ENCODE peak calls at places on chromosome 11, in six cellular contexts. U is GM12878, R is A549, O is endothelial cell of umbilical vein, N is HepG2, L is K562. W is an unnamed sample.

GRCh38 chr11:72328366-72329224 is 84.6 kb upstream of the PHOX2A start:
- DNase-seq in U (no peak), O (peak; percentile 64), L (no peak), R (no peak), N (no peak), W (no peak)

GRCh38 chr11:35629914-35630313 is 11.7 kb downstream of the FJX1 start:
- DNase-seq in O (peak; percentile 93), R (peak; percentile 59), L (no peak), U (no peak), N (peak; percentile 37), W (no peak)

GRCh38 chr11:68353669-68354068 is 41.3 kb downstream of the LRP5 start:
- DNase-seq in N (no peak), U (no peak), L (no peak), O (no peak), R (peak; percentile 25), W (no peak)

GRCh38 chr11:109424893-109425292 is 2.9 kb downstream of the C11orf87 start:
- DNase-seq in U (no peak), L (peak; percentile 17), O (no peak), R (no peak), N (peak; percentile 4), W (peak; percentile 43)

GRCh38 chr11:116162086-116162485 is 610.7 kb downstream of the BUD13 start:
- DNase-seq in N (no peak), O (no peak), R (no peak), L (no peak), U (no peak), W (no peak)

GRCh38 chr11:14443642-14444041 is 56.0 kb downstream of the COPB1 start:
- DNase-seq in R (no peak), N (peak; percentile 46), L (no peak), U (no peak), O (no peak), W (no peak)

GRCh38 chr11:86678823-86679222 is 6.4 kb upstream of the ME3 start:
- DNase-seq in O (no peak), L (no peak), U (no peak), N (no peak), R (no peak), W (no peak)

GRCh38 chr11:22666700-22667439 is 459 bp downstream of the GAS2 start:
- DNase-seq in O (peak; percentile 2), N (peak; percentile 53), L (no peak), U (no peak), R (no peak), W (no peak)

GRCh38 chr11:65181569-65182257 is at the start of gene CAPN1:
- DNase-seq in U (peak; percentile 49), O (peak; percentile 71), L (peak; percentile 96), R (peak; percentile 79), N (peak; percentile 74), W (peak; percentile 97)

GRCh38 chr11:19345519-19345847 is 104.7 kb upstream of the E2F8 start:
- DNase-seq in N (no peak), O (no peak), U (no peak), L (no peak), R (no peak), W (peak; percentile 12)

DNA sequence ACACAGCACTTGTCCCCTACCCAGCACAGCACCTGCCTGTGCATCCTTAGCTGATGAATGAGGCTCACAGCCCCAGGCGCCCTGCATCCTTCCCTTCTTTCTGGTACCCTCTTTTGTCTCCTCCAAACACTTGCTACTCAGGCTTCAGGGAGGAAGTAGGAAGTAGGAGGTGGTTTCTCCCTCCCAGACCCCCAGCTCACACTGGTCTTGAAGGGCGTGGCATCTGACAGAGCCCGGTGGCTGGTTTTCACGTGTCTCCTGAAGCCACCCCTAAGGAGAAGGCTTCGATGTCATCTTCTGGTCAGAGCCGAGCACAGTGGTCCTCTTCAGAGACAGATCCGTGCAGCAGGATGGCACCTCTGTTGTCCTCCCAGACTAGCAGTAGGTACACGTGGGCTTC is 109.8 kb downstream of the PTPRJ start:
- DNase-seq in U (no peak), L (no peak), N (no peak), O (no peak), R (no peak), W (no peak)
- TF ChIP-seq MYC in U (no peak), L (no peak), N (no peak), O (no peak), R (no peak), W (no peak)

GRCh38 chr11:83599066-83599465 is 312.9 kb upstream of the CCDC90B start:
- DNase-seq in L (no peak), N (peak; percentile 1), O (no peak), U (no peak), R (no peak), W (no peak)
- TF ChIP-seq MYC in L (no peak), N (no peak), O (no peak), U (no peak), R (no peak), W (no peak)

GRCh38 chr11:17783878-17784277 is 49.3 kb downstream of the KCNC1 start:
- DNase-seq in O (no peak), R (no peak), L (no peak), U (no peak), N (no peak), W (no peak)
- TF ChIP-seq MYC in O (no peak), R (no peak), L (no peak), U (no peak), N (no peak), W (no peak)

DNA sequence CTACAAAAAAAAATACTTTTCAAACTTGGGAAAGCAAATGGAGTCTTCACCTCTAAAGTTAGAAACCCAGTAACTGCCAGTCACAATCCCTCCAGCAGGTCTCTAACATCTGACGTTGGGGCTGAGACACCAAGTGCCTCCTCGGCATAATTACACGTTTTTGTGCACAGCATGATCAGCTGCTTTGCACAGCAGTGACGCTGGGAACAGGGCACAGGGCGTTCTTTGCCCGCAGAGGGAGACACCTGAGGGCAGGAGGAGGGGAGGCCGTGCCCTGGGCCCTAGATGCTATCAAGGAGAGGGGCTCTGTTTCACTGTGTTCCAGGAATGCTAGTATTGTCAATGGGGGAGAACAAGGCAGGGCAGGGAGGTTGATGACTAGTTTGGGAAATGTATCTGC is 120.1 kb downstream of the PARVA start:
- DNase-seq in O (no peak), L (no peak), U (no peak), N (no peak), R (no peak), W (no peak)
- TF ChIP-seq MYC in O (no peak), L (no peak), U (no peak), N (no peak), R (no peak), W (no peak)

DNA sequence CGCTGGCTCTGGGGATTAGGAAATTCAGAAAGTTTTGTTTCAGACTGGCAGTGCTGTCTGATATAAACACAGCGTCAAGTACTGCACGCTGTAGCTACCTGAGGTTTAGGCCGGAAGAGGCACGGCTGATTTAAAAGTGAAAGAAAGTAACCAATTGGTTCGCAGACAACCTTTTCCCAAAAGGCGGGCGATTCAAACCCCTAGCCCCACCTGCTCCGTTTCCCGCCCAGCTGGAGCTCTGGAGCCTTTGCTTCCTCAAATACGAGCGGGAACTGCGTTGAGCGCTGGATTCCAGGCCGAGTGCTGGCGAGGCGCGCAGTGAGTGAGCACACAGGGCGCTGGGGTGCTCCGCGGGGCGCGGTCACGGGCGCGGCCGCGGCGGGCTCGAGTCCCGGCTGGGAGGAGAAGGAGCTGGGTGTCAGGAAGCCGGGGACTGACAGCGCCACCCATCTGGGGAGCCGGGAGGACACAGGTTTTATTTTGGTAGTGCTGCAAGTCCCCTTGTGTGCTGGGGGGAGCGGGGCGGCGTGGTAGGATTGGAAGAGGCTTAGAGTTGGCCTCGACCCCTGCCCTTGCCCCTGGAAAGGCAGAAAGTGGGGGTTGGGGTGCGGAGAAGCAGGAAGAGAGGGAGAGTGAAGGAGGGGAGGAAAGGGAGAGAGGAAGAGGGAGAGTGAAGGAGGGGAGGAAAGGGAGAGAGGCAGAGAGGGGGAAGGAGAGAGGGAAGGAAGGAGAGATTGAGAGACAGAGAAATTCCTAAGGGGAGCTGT is 2.1 kb downstream of the FAM111A start:
- DNase-seq in O (peak; percentile 84), L (peak; percentile 87), U (peak; percentile 71), N (no peak), R (peak; percentile 68), W (peak; percentile 94)
- TF ChIP-seq MYC in O (no peak), L (peak; percentile 77), U (no peak), N (no peak), R (no peak), W (no peak)

W was measured in NB4.